ENCODE peak calls at places on chromosomes 11 and 22, in nine cellular contexts. One of them, this sample, is unnamed.

GRCh38 chr11:35246725-35247124 is 107.8 kb downstream of the CD44 start:
- DNase-seq in GM13976: no peak
- DNase-seq in activated effector memory CD4-positive, alpha-beta T cell treated with Interleukin-2 at 50 U/mL for 16 hours: no peak
- DNase-seq in epithelial cell of esophagus: peak; percentile 45
- DNase-seq in choroid plexus epithelial cell: peak; percentile 13
- DNase-seq in NCI-H2081: no peak
- DNase-seq in astrocyte of the cerebellum: no peak
- DNase-seq in skeletal muscle cell: no peak
- DNase-seq in SJCRH30: no peak
- DNase-seq in this sample: no peak

GRCh38 chr11:111329306-111330204 is 31.2 kb downstream of the POU2AF3 start:
- DNase-seq in GM13976: no peak
- DNase-seq in activated effector memory CD4-positive, alpha-beta T cell treated with Interleukin-2 at 50 U/mL for 16 hours: no peak
- DNase-seq in epithelial cell of esophagus: no peak
- DNase-seq in choroid plexus epithelial cell: no peak
- DNase-seq in NCI-H2081: no peak
- DNase-seq in astrocyte of the cerebellum: no peak
- DNase-seq in skeletal muscle cell: no peak
- DNase-seq in SJCRH30: no peak
- DNase-seq in this sample: no peak

GRCh38 chr11:114771172-114771571 is 92.8 kb downstream of the NXPE2 start:
- DNase-seq in GM13976: no peak
- DNase-seq in activated effector memory CD4-positive, alpha-beta T cell treated with Interleukin-2 at 50 U/mL for 16 hours: no peak
- DNase-seq in epithelial cell of esophagus: no peak
- DNase-seq in choroid plexus epithelial cell: no peak
- DNase-seq in NCI-H2081: no peak
- DNase-seq in astrocyte of the cerebellum: no peak
- DNase-seq in skeletal muscle cell: no peak
- DNase-seq in SJCRH30: no peak
- DNase-seq in this sample: no peak

GRCh38 chr11:112097734-112098528 is 11.3 kb downstream of the SDHD start:
- DNase-seq in GM13976: no peak
- DNase-seq in activated effector memory CD4-positive, alpha-beta T cell treated with Interleukin-2 at 50 U/mL for 16 hours: no peak
- DNase-seq in epithelial cell of esophagus: no peak
- DNase-seq in choroid plexus epithelial cell: no peak
- DNase-seq in NCI-H2081: no peak
- DNase-seq in astrocyte of the cerebellum: no peak
- DNase-seq in skeletal muscle cell: no peak
- DNase-seq in SJCRH30: no peak
- DNase-seq in this sample: no peak

GRCh38 chr11:73139476-73140198 is 2.5 kb downstream of the FCHSD2 start:
- DNase-seq in GM13976: no peak
- DNase-seq in activated effector memory CD4-positive, alpha-beta T cell treated with Interleukin-2 at 50 U/mL for 16 hours: no peak
- DNase-seq in epithelial cell of esophagus: no peak
- DNase-seq in choroid plexus epithelial cell: peak; percentile 70
- DNase-seq in NCI-H2081: no peak
- DNase-seq in astrocyte of the cerebellum: no peak
- DNase-seq in skeletal muscle cell: no peak
- DNase-seq in SJCRH30: no peak
- DNase-seq in this sample: peak; percentile 51

GRCh38 chr22:18146389-18146753 is 3.6 kb upstream of the USP18 start:
- DNase-seq in GM13976: no peak
- DNase-seq in activated effector memory CD4-positive, alpha-beta T cell treated with Interleukin-2 at 50 U/mL for 16 hours: no peak
- DNase-seq in epithelial cell of esophagus: no peak
- DNase-seq in choroid plexus epithelial cell: no peak
- DNase-seq in NCI-H2081: no peak
- DNase-seq in astrocyte of the cerebellum: no peak
- DNase-seq in skeletal muscle cell: no peak
- DNase-seq in SJCRH30: no peak
- DNase-seq in this sample: no peak

GRCh38 chr22:36583546-36583945 is 54.6 kb upstream of the EIF3D start:
- DNase-seq in GM13976: no peak
- DNase-seq in activated effector memory CD4-positive, alpha-beta T cell treated with Interleukin-2 at 50 U/mL for 16 hours: no peak
- DNase-seq in epithelial cell of esophagus: no peak
- DNase-seq in choroid plexus epithelial cell: no peak
- DNase-seq in NCI-H2081: no peak
- DNase-seq in astrocyte of the cerebellum: no peak
- DNase-seq in skeletal muscle cell: no peak
- DNase-seq in SJCRH30: no peak
- DNase-seq in this sample: no peak

GRCh38 chr11:72045849-72046248 is 34.5 kb downstream of the NUMA1 start:
- DNase-seq in GM13976: no peak
- DNase-seq in activated effector memory CD4-positive, alpha-beta T cell treated with Interleukin-2 at 50 U/mL for 16 hours: no peak
- DNase-seq in epithelial cell of esophagus: no peak
- DNase-seq in choroid plexus epithelial cell: peak; percentile 68
- DNase-seq in NCI-H2081: no peak
- DNase-seq in astrocyte of the cerebellum: no peak
- DNase-seq in skeletal muscle cell: no peak
- DNase-seq in SJCRH30: no peak
- DNase-seq in this sample: no peak

GRCh38 chr22:35454416-35455054 is 54.6 kb downstream of the MCM5 start:
- DNase-seq in GM13976: no peak
- DNase-seq in activated effector memory CD4-positive, alpha-beta T cell treated with Interleukin-2 at 50 U/mL for 16 hours: no peak
- DNase-seq in epithelial cell of esophagus: no peak
- DNase-seq in choroid plexus epithelial cell: no peak
- DNase-seq in NCI-H2081: no peak
- DNase-seq in astrocyte of the cerebellum: no peak
- DNase-seq in skeletal muscle cell: no peak
- DNase-seq in SJCRH30: no peak
- DNase-seq in this sample: peak; percentile 8

GRCh38 chr11:85663781-85664560 is 958 bp downstream of the CREBZF start:
- DNase-seq in GM13976: peak; percentile 87
- DNase-seq in activated effector memory CD4-positive, alpha-beta T cell treated with Interleukin-2 at 50 U/mL for 16 hours: peak; percentile 85
- DNase-seq in epithelial cell of esophagus: peak; percentile 66
- DNase-seq in choroid plexus epithelial cell: peak; percentile 47
- DNase-seq in NCI-H2081: peak; percentile 69
- DNase-seq in astrocyte of the cerebellum: no peak
- DNase-seq in skeletal muscle cell: no peak
- DNase-seq in SJCRH30: peak; percentile 83
- DNase-seq in this sample: peak; percentile 78

GRCh38 chr11:43282607-43283440 is 29.0 kb upstream of the API5 start:
- DNase-seq in GM13976: peak; percentile 61
- DNase-seq in activated effector memory CD4-positive, alpha-beta T cell treated with Interleukin-2 at 50 U/mL for 16 hours: peak; percentile 1
- DNase-seq in epithelial cell of esophagus: peak; percentile 50
- DNase-seq in choroid plexus epithelial cell: peak; percentile 53
- DNase-seq in NCI-H2081: peak; percentile 7
- DNase-seq in astrocyte of the cerebellum: no peak
- DNase-seq in skeletal muscle cell: no peak
- DNase-seq in SJCRH30: peak; percentile 73
- DNase-seq in this sample: peak; percentile 53

GRCh38 chr11:116438651-116439479 is 333.9 kb downstream of the BUD13 start:
- DNase-seq in GM13976: no peak
- DNase-seq in activated effector memory CD4-positive, alpha-beta T cell treated with Interleukin-2 at 50 U/mL for 16 hours: no peak
- DNase-seq in epithelial cell of esophagus: no peak
- DNase-seq in choroid plexus epithelial cell: no peak
- DNase-seq in NCI-H2081: no peak
- DNase-seq in astrocyte of the cerebellum: no peak
- DNase-seq in skeletal muscle cell: no peak
- DNase-seq in SJCRH30: no peak
- DNase-seq in this sample: no peak

GRCh38 chr22:45896153-45896951 is 80.6 kb downstream of the WNT7B start:
- DNase-seq in GM13976: no peak
- DNase-seq in activated effector memory CD4-positive, alpha-beta T cell treated with Interleukin-2 at 50 U/mL for 16 hours: no peak
- DNase-seq in epithelial cell of esophagus: peak; percentile 94
- DNase-seq in choroid plexus epithelial cell: no peak
- DNase-seq in NCI-H2081: no peak
- DNase-seq in astrocyte of the cerebellum: no peak
- DNase-seq in skeletal muscle cell: no peak
- DNase-seq in SJCRH30: peak; percentile 59
- DNase-seq in this sample: peak; percentile 85

GRCh38 chr11:32385998-32386397 is 49.3 kb downstream of the WT1 start:
- DNase-seq in GM13976: no peak
- DNase-seq in activated effector memory CD4-positive, alpha-beta T cell treated with Interleukin-2 at 50 U/mL for 16 hours: no peak
- DNase-seq in epithelial cell of esophagus: peak; percentile 60
- DNase-seq in choroid plexus epithelial cell: peak; percentile 75
- DNase-seq in NCI-H2081: no peak
- DNase-seq in astrocyte of the cerebellum: peak; percentile 19
- DNase-seq in skeletal muscle cell: no peak
- DNase-seq in SJCRH30: peak; percentile 42
- DNase-seq in this sample: peak; percentile 64

GRCh38 chr11:61910473-61911123 is 6.8 kb downstream of the RAB3IL1 start:
- DNase-seq in GM13976: no peak
- DNase-seq in activated effector memory CD4-positive, alpha-beta T cell treated with Interleukin-2 at 50 U/mL for 16 hours: no peak
- DNase-seq in epithelial cell of esophagus: no peak
- DNase-seq in choroid plexus epithelial cell: no peak
- DNase-seq in NCI-H2081: no peak
- DNase-seq in astrocyte of the cerebellum: no peak
- DNase-seq in skeletal muscle cell: no peak
- DNase-seq in SJCRH30: no peak
- DNase-seq in this sample: no peak

GRCh38 chr22:49142891-49143290 is 684.8 kb downstream of the BRD1 start:
- DNase-seq in GM13976: no peak
- DNase-seq in activated effector memory CD4-positive, alpha-beta T cell treated with Interleukin-2 at 50 U/mL for 16 hours: no peak
- DNase-seq in epithelial cell of esophagus: no peak
- DNase-seq in choroid plexus epithelial cell: no peak
- DNase-seq in NCI-H2081: no peak
- DNase-seq in astrocyte of the cerebellum: no peak
- DNase-seq in skeletal muscle cell: no peak
- DNase-seq in SJCRH30: no peak
- DNase-seq in this sample: no peak

GRCh38 chr22:50739894-50740293 is 1.9 kb downstream of the ACR start:
- DNase-seq in GM13976: no peak
- DNase-seq in activated effector memory CD4-positive, alpha-beta T cell treated with Interleukin-2 at 50 U/mL for 16 hours: no peak
- DNase-seq in epithelial cell of esophagus: no peak
- DNase-seq in choroid plexus epithelial cell: no peak
- DNase-seq in NCI-H2081: no peak
- DNase-seq in astrocyte of the cerebellum: no peak
- DNase-seq in skeletal muscle cell: no peak
- DNase-seq in SJCRH30: no peak
- DNase-seq in this sample: no peak

GRCh38 chr11:34219862-34220490 is 114.5 kb downstream of the NAT10 start:
- DNase-seq in GM13976: no peak
- DNase-seq in activated effector memory CD4-positive, alpha-beta T cell treated with Interleukin-2 at 50 U/mL for 16 hours: no peak
- DNase-seq in epithelial cell of esophagus: no peak
- DNase-seq in choroid plexus epithelial cell: no peak
- DNase-seq in NCI-H2081: no peak
- DNase-seq in astrocyte of the cerebellum: no peak
- DNase-seq in skeletal muscle cell: no peak
- DNase-seq in SJCRH30: no peak
- DNase-seq in this sample: no peak

GRCh38 chr22:46686221-46686872 is 51.7 kb downstream of the CERK start:
- DNase-seq in GM13976: no peak
- DNase-seq in activated effector memory CD4-positive, alpha-beta T cell treated with Interleukin-2 at 50 U/mL for 16 hours: no peak
- DNase-seq in epithelial cell of esophagus: no peak
- DNase-seq in choroid plexus epithelial cell: no peak
- DNase-seq in NCI-H2081: no peak
- DNase-seq in astrocyte of the cerebellum: no peak
- DNase-seq in skeletal muscle cell: no peak
- DNase-seq in SJCRH30: no peak
- DNase-seq in this sample: no peak

GRCh38 chr22:17086301-17086700 is 1.5 kb downstream of the IL17RA start:
- DNase-seq in GM13976: no peak
- DNase-seq in activated effector memory CD4-positive, alpha-beta T cell treated with Interleukin-2 at 50 U/mL for 16 hours: no peak
- DNase-seq in epithelial cell of esophagus: no peak
- DNase-seq in choroid plexus epithelial cell: no peak
- DNase-seq in NCI-H2081: no peak
- DNase-seq in astrocyte of the cerebellum: no peak
- DNase-seq in skeletal muscle cell: no peak
- DNase-seq in SJCRH30: no peak
- DNase-seq in this sample: no peak

GRCh38 chr11:20474176-20474950 is 86.8 kb downstream of the PRMT3 start:
- DNase-seq in GM13976: no peak
- DNase-seq in activated effector memory CD4-positive, alpha-beta T cell treated with Interleukin-2 at 50 U/mL for 16 hours: no peak
- DNase-seq in epithelial cell of esophagus: peak; percentile 24
- DNase-seq in choroid plexus epithelial cell: no peak
- DNase-seq in NCI-H2081: no peak
- DNase-seq in astrocyte of the cerebellum: no peak
- DNase-seq in skeletal muscle cell: no peak
- DNase-seq in SJCRH30: no peak
- DNase-seq in this sample: no peak

GRCh38 chr11:45651841-45652745 is 13.3 kb downstream of the CHST1 start:
- DNase-seq in GM13976: no peak
- DNase-seq in activated effector memory CD4-positive, alpha-beta T cell treated with Interleukin-2 at 50 U/mL for 16 hours: no peak
- DNase-seq in epithelial cell of esophagus: no peak
- DNase-seq in choroid plexus epithelial cell: no peak
- DNase-seq in NCI-H2081: no peak
- DNase-seq in astrocyte of the cerebellum: no peak
- DNase-seq in skeletal muscle cell: no peak
- DNase-seq in SJCRH30: no peak
- DNase-seq in this sample: no peak

GRCh38 chr22:21077884-21078508 is 32.2 kb downstream of the LRRC74B start:
- DNase-seq in GM13976: no peak
- DNase-seq in activated effector memory CD4-positive, alpha-beta T cell treated with Interleukin-2 at 50 U/mL for 16 hours: no peak
- DNase-seq in epithelial cell of esophagus: no peak
- DNase-seq in choroid plexus epithelial cell: no peak
- DNase-seq in NCI-H2081: no peak
- DNase-seq in astrocyte of the cerebellum: no peak
- DNase-seq in skeletal muscle cell: no peak
- DNase-seq in SJCRH30: no peak
- DNase-seq in this sample: no peak

GRCh38 chr22:17477401-17477833 is 85.9 kb upstream of the SLC25A18 start:
- DNase-seq in GM13976: no peak
- DNase-seq in activated effector memory CD4-positive, alpha-beta T cell treated with Interleukin-2 at 50 U/mL for 16 hours: no peak
- DNase-seq in epithelial cell of esophagus: no peak
- DNase-seq in choroid plexus epithelial cell: peak; percentile 40
- DNase-seq in NCI-H2081: peak; percentile 46
- DNase-seq in astrocyte of the cerebellum: no peak
- DNase-seq in skeletal muscle cell: no peak
- DNase-seq in SJCRH30: no peak
- DNase-seq in this sample: no peak

GRCh38 chr11:126318642-126319373 is 14.9 kb downstream of the DCPS start:
- DNase-seq in GM13976: peak; percentile 63
- DNase-seq in activated effector memory CD4-positive, alpha-beta T cell treated with Interleukin-2 at 50 U/mL for 16 hours: no peak
- DNase-seq in epithelial cell of esophagus: peak; percentile 95
- DNase-seq in choroid plexus epithelial cell: peak; percentile 94
- DNase-seq in NCI-H2081: no peak
- DNase-seq in astrocyte of the cerebellum: peak; percentile 94
- DNase-seq in skeletal muscle cell: peak; percentile 91
- DNase-seq in SJCRH30: peak; percentile 96
- DNase-seq in this sample: peak; percentile 43

GRCh38 chr22:28128827-28129226 is 209.8 kb upstream of the PITPNB start:
- DNase-seq in GM13976: no peak
- DNase-seq in activated effector memory CD4-positive, alpha-beta T cell treated with Interleukin-2 at 50 U/mL for 16 hours: no peak
- DNase-seq in epithelial cell of esophagus: no peak
- DNase-seq in choroid plexus epithelial cell: no peak
- DNase-seq in NCI-H2081: no peak
- DNase-seq in astrocyte of the cerebellum: no peak
- DNase-seq in skeletal muscle cell: no peak
- DNase-seq in SJCRH30: no peak
- DNase-seq in this sample: no peak

GRCh38 chr11:45809456-45810395 is 4.8 kb downstream of the SLC35C1 start:
- DNase-seq in GM13976: no peak
- DNase-seq in activated effector memory CD4-positive, alpha-beta T cell treated with Interleukin-2 at 50 U/mL for 16 hours: no peak
- DNase-seq in epithelial cell of esophagus: no peak
- DNase-seq in choroid plexus epithelial cell: peak; percentile 33
- DNase-seq in NCI-H2081: no peak
- DNase-seq in astrocyte of the cerebellum: no peak
- DNase-seq in skeletal muscle cell: no peak
- DNase-seq in SJCRH30: no peak
- DNase-seq in this sample: no peak

GRCh38 chr11:44709281-44709562 is 17.5 kb upstream of the TSPAN18 start:
- DNase-seq in GM13976: no peak
- DNase-seq in activated effector memory CD4-positive, alpha-beta T cell treated with Interleukin-2 at 50 U/mL for 16 hours: no peak
- DNase-seq in epithelial cell of esophagus: no peak
- DNase-seq in choroid plexus epithelial cell: no peak
- DNase-seq in NCI-H2081: no peak
- DNase-seq in astrocyte of the cerebellum: no peak
- DNase-seq in skeletal muscle cell: no peak
- DNase-seq in SJCRH30: no peak
- DNase-seq in this sample: peak; percentile 41

GRCh38 chr11:65418681-65419459 is 3.7 kb upstream of the NEAT1 start:
- DNase-seq in GM13976: peak; percentile 90
- DNase-seq in activated effector memory CD4-positive, alpha-beta T cell treated with Interleukin-2 at 50 U/mL for 16 hours: peak; percentile 76
- DNase-seq in epithelial cell of esophagus: peak; percentile 92
- DNase-seq in choroid plexus epithelial cell: peak; percentile 100
- DNase-seq in NCI-H2081: peak; percentile 95
- DNase-seq in astrocyte of the cerebellum: peak; percentile 69
- DNase-seq in skeletal muscle cell: peak; percentile 90
- DNase-seq in SJCRH30: peak; percentile 97
- DNase-seq in this sample: peak; percentile 98

GRCh38 chr22:42700355-42700754 is 20.3 kb downstream of the A4GALT start:
- DNase-seq in GM13976: no peak
- DNase-seq in activated effector memory CD4-positive, alpha-beta T cell treated with Interleukin-2 at 50 U/mL for 16 hours: no peak
- DNase-seq in epithelial cell of esophagus: no peak
- DNase-seq in choroid plexus epithelial cell: no peak
- DNase-seq in NCI-H2081: no peak
- DNase-seq in astrocyte of the cerebellum: no peak
- DNase-seq in skeletal muscle cell: no peak
- DNase-seq in SJCRH30: no peak
- DNase-seq in this sample: no peak

GRCh38 chr11:47906066-47906465 is 57.9 kb upstream of the NUP160 start:
- DNase-seq in GM13976: no peak
- DNase-seq in activated effector memory CD4-positive, alpha-beta T cell treated with Interleukin-2 at 50 U/mL for 16 hours: no peak
- DNase-seq in epithelial cell of esophagus: no peak
- DNase-seq in choroid plexus epithelial cell: no peak
- DNase-seq in NCI-H2081: no peak
- DNase-seq in astrocyte of the cerebellum: no peak
- DNase-seq in skeletal muscle cell: no peak
- DNase-seq in SJCRH30: peak; percentile 67
- DNase-seq in this sample: no peak